ENCODE peak calls at places on chromosomes 2 and 18, in five cellular contexts. Y, S, N, T and A are unnamed samples.

GRCh38 chr2:235603659-235604058 is 109.8 kb downstream of the AGAP1 start:
- DNase-seq in Y (no peak), S (no peak), N (no peak), T (no peak), A (no peak)

GRCh38 chr18:71529708-71530303 is 1014.3 kb downstream of the CBLN2 start:
- DNase-seq in Y (no peak), S (no peak), N (no peak), T (no peak), A (no peak)

GRCh38 chr2:130336877-130337734 is 5.6 kb upstream of the IMP4 start:
- DNase-seq in Y (no peak), S (no peak), N (peak; percentile 85), T (no peak), A (peak; percentile 77)

GRCh38 chr18:10195529-10195928 is 258.9 kb upstream of the APCDD1 start:
- DNase-seq in Y (no peak), S (no peak), N (no peak), T (no peak), A (no peak)

GRCh38 chr2:38443021-38443541 is 66.0 kb upstream of the ATL2 start:
- DNase-seq in Y (no peak), S (no peak), N (no peak), T (no peak), A (no peak)

GRCh38 chr18:78244779-78245178 is 734.8 kb upstream of the SALL3 start:
- DNase-seq in Y (no peak), S (no peak), N (no peak), T (no peak), A (no peak)

GRCh38 chr18:69999671-70000070 is 52.0 kb upstream of the CD226 start:
- DNase-seq in Y (no peak), S (no peak), N (no peak), T (no peak), A (no peak)

GRCh38 chr2:179771791-179772190 is 89.6 kb downstream of the ZNF385B start:
- DNase-seq in Y (no peak), S (no peak), N (no peak), T (no peak), A (no peak)

GRCh38 chr2:125588780-125589179 is 1067.2 kb upstream of the GYPC start:
- DNase-seq in Y (no peak), S (no peak), N (no peak), T (no peak), A (no peak)

GRCh38 chr2:33406622-33407021 is 69.8 kb upstream of the RASGRP3 start:
- DNase-seq in Y (peak; percentile 30), S (no peak), N (no peak), T (no peak), A (no peak)

GRCh38 chr2:19369341-19369955 is 11.0 kb upstream of the OSR1 start:
- DNase-seq in Y (no peak), S (no peak), N (no peak), T (no peak), A (no peak)

GRCh38 chr2:114139542-114139941 is 249.7 kb downstream of the ACTR3 start:
- DNase-seq in Y (no peak), S (no peak), N (no peak), T (no peak), A (no peak)

GRCh38 chr2:78417355-78417754 is 608.1 kb upstream of the REG3G start:
- DNase-seq in Y (no peak), S (no peak), N (no peak), T (no peak), A (no peak)

GRCh38 chr2:73984922-73985317 is 210 bp downstream of the TET3 start:
- DNase-seq in Y (no peak), S (peak; percentile 66), N (no peak), T (no peak), A (no peak)

GRCh38 chr2:164934790-164935466 is 20.4 kb downstream of the SLC38A11 start:
- DNase-seq in Y (no peak), S (no peak), N (no peak), T (no peak), A (no peak)

GRCh38 chr2:179338681-179339080 is 74.0 kb upstream of the SESTD1 start:
- DNase-seq in Y (no peak), S (no peak), N (no peak), T (no peak), A (no peak)

GRCh38 chr2:9707008-9707407 is 76.2 kb upstream of the YWHAQ start:
- DNase-seq in Y (no peak), S (no peak), N (no peak), T (no peak), A (no peak)

GRCh38 chr18:79494936-79495335 is 99.2 kb downstream of the NFATC1 start:
- DNase-seq in Y (no peak), S (no peak), N (no peak), T (no peak), A (no peak)

GRCh38 chr2:209772316-209772715 is 684 bp downstream of the UNC80 start:
- DNase-seq in Y (no peak), S (no peak), N (no peak), T (no peak), A (no peak)

GRCh38 chr2:173231042-173231441 is 123.6 kb upstream of the CDCA7 start:
- DNase-seq in Y (no peak), S (no peak), N (no peak), T (no peak), A (no peak)

GRCh38 chr2:241035142-241035817 is 36.9 kb downstream of the SNED1 start:
- DNase-seq in Y (no peak), S (peak; percentile 26), N (no peak), T (no peak), A (no peak)